ENCODE peak calls at places on chromosomes 12 and 14, in five cellular contexts. C is GM23338, G is GM23248, I is PC-3, Y is neural progenitor cell. Z is an unnamed sample.

GRCh38 chr14:95835331-95835730 is 41.3 kb upstream of the TUNAR start:
- DNase-seq in Y (no peak), G (no peak), C (no peak), I (no peak), Z (no peak)

GRCh38 chr14:58398895-58399294 is 3.2 kb downstream of the TOMM20L start:
- DNase-seq in G (no peak), Y (no peak), I (no peak), C (no peak), Z (no peak)

GRCh38 chr14:28356819-28357218 is 409.8 kb upstream of the FOXG1 start:
- DNase-seq in G (no peak), C (no peak), Y (no peak), I (peak; percentile 27), Z (no peak)

GRCh38 chr12:51821423-51822260 is 26.9 kb downstream of the FIGNL2 start:
- DNase-seq in G (peak; percentile 63), C (peak; percentile 55), I (no peak), Y (peak; percentile 66), Z (no peak)

GRCh38 chr12:54021006-54021405 is 7.2 kb upstream of the HOXC6 start:
- DNase-seq in I (no peak), Y (no peak), C (no peak), G (peak; percentile 56), Z (no peak)

GRCh38 chr14:52402812-52403526 is 88.9 kb downstream of the PTGER2 start:
- DNase-seq in Y (no peak), I (peak; percentile 83), C (no peak), G (peak; percentile 36), Z (no peak)

GRCh38 chr12:114747156-114747555 is 63.2 kb upstream of the TBX3 start:
- DNase-seq in C (no peak), Y (no peak), I (no peak), G (no peak), Z (no peak)

GRCh38 chr14:21300892-21301291 is 21.0 kb downstream of the RPGRIP1 start:
- DNase-seq in Y (peak; percentile 77), G (peak; percentile 13), I (no peak), C (peak; percentile 78), Z (no peak)

GRCh38 chr12:4386756-4387155 is 7.2 kb upstream of the FGF23 start:
- DNase-seq in C (no peak), I (no peak), G (no peak), Y (no peak), Z (no peak)

GRCh38 chr12:38887770-38888169 is 17.6 kb downstream of the CPNE8 start:
- DNase-seq in G (no peak), Y (no peak), C (no peak), I (no peak), Z (no peak)

GRCh38 chr12:85277900-85278597 is 2.0 kb upstream of the ALX1 start:
- DNase-seq in G (no peak), I (no peak), Y (peak; percentile 35), C (peak; percentile 72), Z (no peak)

GRCh38 chr12:3882896-3883564 is 9.8 kb upstream of the PARP11 start:
- DNase-seq in I (peak; percentile 9), G (peak; percentile 19), Y (no peak), C (peak; percentile 63), Z (peak; percentile 38)

GRCh38 chr12:57771271-57771872 is 533 bp downstream of the METTL1 start:
- DNase-seq in C (peak; percentile 99), G (peak; percentile 95), I (peak; percentile 90), Y (peak; percentile 96), Z (peak; percentile 92)

GRCh38 chr12:21149849-21150248 is 18.9 kb downstream of the SLCO1B1 start:
- DNase-seq in I (no peak), G (no peak), C (peak; percentile 26), Y (peak; percentile 35), Z (no peak)

GRCh38 chr14:54435500-54435981 is 5.6 kb downstream of the CNIH1 start:
- DNase-seq in C (no peak), Y (no peak), G (peak; percentile 81), I (peak; percentile 96), Z (no peak)

GRCh38 chr12:4214912-4215861 is 58.4 kb upstream of the CCND2 start:
- DNase-seq in C (no peak), I (no peak), G (no peak), Y (no peak), Z (peak; percentile 47)

GRCh38 chr12:7118914-7119313 is 9.8 kb downstream of the RBP5 start:
- DNase-seq in C (no peak), G (no peak), I (no peak), Y (no peak), Z (no peak)

GRCh38 chr12:48873096-48873495 is 7.4 kb upstream of the RND1 start:
- DNase-seq in Y (no peak), I (no peak), G (no peak), C (no peak), Z (no peak)

GRCh38 chr14:82079553-82079952 is 545.9 kb upstream of the SEL1L start:
- DNase-seq in C (no peak), G (no peak), Y (no peak), I (no peak), Z (no peak)

GRCh38 chr12:105336411-105336810 is 5.9 kb downstream of the C12orf75 start:
- DNase-seq in Y (no peak), I (peak; percentile 27), C (no peak), G (no peak), Z (no peak)

GRCh38 chr12:51866762-51867161 is 18.2 kb upstream of the FIGNL2 start:
- DNase-seq in Y (no peak), C (no peak), G (no peak), I (no peak), Z (no peak)

GRCh38 chr14:94370524-94370910 is 17.9 kb downstream of the SERPINA1 start:
- DNase-seq in G (no peak), I (no peak), C (no peak), Y (no peak), Z (no peak)

GRCh38 chr14:58693048-58693447 is 55.3 kb downstream of the DACT1 start:
- DNase-seq in Y (no peak), I (no peak), G (no peak), C (no peak), Z (no peak)

GRCh38 chr12:80862606-80863005 is 75.1 kb downstream of the LIN7A start:
- DNase-seq in Y (no peak), I (no peak), G (peak; percentile 64), C (no peak), Z (no peak)

GRCh38 chr14:35776823-35777222 is 32.3 kb downstream of the RALGAPA1 start:
- DNase-seq in I (no peak), Y (no peak), G (no peak), C (no peak), Z (no peak)

GRCh38 chr12:100986595-100987547 is 192.3 kb downstream of the ANO4 start:
- DNase-seq in Y (peak; percentile 61), I (no peak), C (peak; percentile 54), G (peak; percentile 66), Z (no peak)

GRCh38 chr12:113152835-113153814 is 3.6 kb downstream of the CFAP73 start:
- DNase-seq in I (peak; percentile 88), G (peak; percentile 83), C (peak; percentile 87), Y (peak; percentile 87), Z (peak; percentile 49)

GRCh38 chr12:30016656-30017055 is 232.9 kb upstream of the TMTC1 start:
- DNase-seq in I (no peak), G (no peak), C (no peak), Y (no peak), Z (no peak)

GRCh38 chr12:104586325-104587048 is 129.7 kb downstream of the CHST11 start:
- DNase-seq in C (no peak), Y (no peak), I (no peak), G (no peak), Z (no peak)

GRCh38 chr12:114799574-114800487 is 115.9 kb upstream of the TBX3 start:
- DNase-seq in C (no peak), Y (peak; percentile 71), I (no peak), G (peak; percentile 32), Z (no peak)

GRCh38 chr12:54526800-54527630 is 22.4 kb upstream of the PDE1B start:
- DNase-seq in C (peak; percentile 93), I (peak; percentile 44), G (peak; percentile 50), Y (peak; percentile 82), Z (peak; percentile 12)

GRCh38 chr14:36134026-36134425 is 42.5 kb downstream of the PTCSC3 start:
- DNase-seq in I (peak; percentile 11), G (no peak), Y (no peak), C (no peak), Z (no peak)

GRCh38 chr12:67669925-67670631 is 21.5 kb downstream of the DYRK2 start:
- DNase-seq in G (no peak), I (no peak), Y (no peak), C (no peak), Z (no peak)
- H3K4me1 ChIP-seq in G (peaks cover 35% of the 10 kb centered on the region), I (no peaks in the 10 kb centered on the region), Y (peaks cover 9% of the 10 kb centered on the region), C (peaks cover 4% of the 10 kb centered on the region), Z (no peaks in the 10 kb centered on the region)

GRCh38 chr12:109772622-109773321 is 59.1 kb downstream of the FAM222A start:
- DNase-seq in I (peak; percentile 30), C (no peak), Y (no peak), G (peak; percentile 19), Z (no peak)

GRCh38 chr12:109770104-109770860 is 56.7 kb downstream of the FAM222A start:
- DNase-seq in G (no peak), Y (no peak), I (no peak), C (no peak), Z (no peak)

GRCh38 chr12:109770861-109771670 is 57.4 kb downstream of the FAM222A start:
- DNase-seq in I (no peak), G (no peak), C (no peak), Y (no peak), Z (no peak)

GRCh38 chr12:109773384-109774011 is 59.7 kb downstream of the TRPV4 start:
- DNase-seq in C (no peak), G (peak; percentile 30), Y (no peak), I (peak; percentile 89), Z (peak; percentile 34)

DNA sequence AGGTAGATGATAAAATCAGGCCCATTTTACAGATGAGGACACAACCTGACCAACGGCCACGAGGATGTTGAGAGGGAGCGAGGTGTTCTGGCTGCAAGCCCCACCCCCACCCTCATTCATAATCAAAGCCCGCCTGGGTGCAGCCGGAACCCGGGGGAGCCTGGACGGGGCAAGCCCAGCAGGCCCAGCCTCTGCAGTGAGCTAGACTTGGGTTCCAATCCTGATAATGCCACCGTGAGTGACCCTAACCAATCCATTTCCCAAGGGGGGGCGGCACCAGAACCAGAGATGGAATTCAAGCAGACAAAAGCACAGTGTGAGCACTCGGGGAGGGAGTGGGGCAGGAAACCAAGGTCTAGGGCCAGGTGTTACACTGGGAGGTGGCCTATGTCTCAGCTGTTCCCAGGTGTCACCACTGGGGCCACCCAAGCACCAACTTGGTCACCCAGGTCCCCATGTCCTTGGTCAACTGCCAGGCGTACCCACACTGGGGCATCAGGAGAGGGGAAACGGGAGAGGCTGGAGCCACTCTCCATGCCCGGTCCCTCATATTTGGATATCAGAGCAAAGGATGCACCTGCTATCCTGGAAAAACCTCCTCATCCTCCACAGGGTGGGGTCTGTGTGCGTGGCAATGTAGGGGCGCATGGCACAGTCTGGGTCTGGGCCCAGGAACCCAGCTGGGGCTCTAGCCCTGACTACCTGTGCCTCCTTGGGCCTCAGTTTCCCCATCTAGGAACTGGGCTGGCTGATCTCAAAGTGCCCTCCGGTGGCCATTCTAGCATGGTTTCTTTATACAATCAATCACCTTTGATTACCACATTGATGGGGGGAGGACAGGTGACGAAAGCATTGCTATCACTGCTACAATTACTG is 58.4 kb downstream of the FAM222A start:
- DNase-seq in Y (no peak), I (no peak), G (no peak), C (no peak), Z (no peak)
- TF ChIP-seq EZH2phosphoT487 in Y (no peak), I (no peak), G (no peak), C (no peak), Z (no peak)

GRCh38 chr12:65938807-65939206 is 114.5 kb downstream of the HMGA2 start:
- DNase-seq in G (no peak), C (no peak), Y (no peak), I (no peak), Z (no peak)
- H3F3A ChIP-seq in G (peaks cover 95% of the 10 kb centered on the region), C (no peaks in the 10 kb centered on the region), Y (no peaks in the 10 kb centered on the region), I (peaks cover 43% of the 10 kb centered on the region), Z (no peaks in the 10 kb centered on the region)

GRCh38 chr14:74577948-74578275 is 34.1 kb downstream of the LTBP2 start:
- DNase-seq in C (no peak), Y (no peak), G (no peak), I (no peak), Z (no peak)
- H3K4me1 ChIP-seq in C (no peaks in the 10 kb centered on the region), Y (no peaks in the 10 kb centered on the region), G (peaks cover 68% of the 10 kb centered on the region), I (peaks cover 43% of the 10 kb centered on the region), Z (no peaks in the 10 kb centered on the region)

Z was measured in MM.1S.